ENCODE peak calls at places on chromosome 1, in ten cellular contexts. H, C, F, U, D, O, V, E, G and Q are unnamed samples.

GRCh38 chr1:63135174-63135512 is 187.2 kb upstream of the FOXD3 start:
- DNase-seq in H (no peak), C (no peak), F (no peak), U (no peak), D (no peak), O (no peak), V (no peak), E (no peak), G (no peak), Q (no peak)

GRCh38 chr1:86517336-86517735 is 29.5 kb upstream of the CLCA4 start:
- DNase-seq in H (no peak), C (no peak), F (no peak), U (peak), D (no peak), O (no peak), V (no peak), E (no peak), G (no peak), Q (no peak)

GRCh38 chr1:228295981-228296380 is 88.1 kb downstream of the OBSCN start:
- DNase-seq in H (no peak), C (no peak), F (no peak), U (no peak), D (no peak), O (no peak), V (no peak), E (no peak), G (no peak), Q (no peak)

GRCh38 chr1:109446236-109446635 is 20.0 kb upstream of the PSMA5 start:
- DNase-seq in H (no peak), C (no peak), F (no peak), U (no peak), D (no peak), O (peak), V (no peak), E (no peak), G (no peak), Q (no peak)

GRCh38 chr1:227789042-227789880 is 26.2 kb upstream of the PRSS38 start:
- DNase-seq in H (peak), C (no peak), F (peak), U (no peak), D (no peak), O (no peak), V (no peak), E (no peak), G (no peak), Q (no peak)

GRCh38 chr1:39214998-39215873 is 10.7 kb downstream of the MACF1 start:
- DNase-seq in H (no peak), C (peak), F (no peak), U (no peak), D (no peak), O (no peak), V (peak), E (no peak), G (no peak), Q (no peak)

GRCh38 chr1:54352755-54353154 is 53.4 kb downstream of the SSBP3 start:
- DNase-seq in H (no peak), C (no peak), F (no peak), U (no peak), D (peak), O (no peak), V (no peak), E (no peak), G (no peak), Q (no peak)

GRCh38 chr1:176466514-176466913 is 3.5 kb downstream of the PAPPA2 start:
- DNase-seq in H (peak), C (no peak), F (peak), U (peak), D (no peak), O (no peak), V (no peak), E (peak), G (no peak), Q (no peak)

GRCh38 chr1:226809785-226810571 is 60.4 kb upstream of the PSEN2 start:
- DNase-seq in H (no peak), C (no peak), F (no peak), U (no peak), D (no peak), O (no peak), V (no peak), E (no peak), G (no peak), Q (no peak)

GRCh38 chr1:39639333-39640130 is at the start of gene HEYL:
- DNase-seq in H (peak), C (peak), F (no peak), U (peak), D (peak), O (no peak), V (no peak), E (peak), G (peak), Q (no peak)

GRCh38 chr1:109931189-109931672 is 20.6 kb downstream of the CSF1 start:
- DNase-seq in H (peak), C (no peak), F (no peak), U (peak), D (peak), O (no peak), V (no peak), E (no peak), G (no peak), Q (no peak)

GRCh38 chr1:84726593-84727275 is 36.5 kb upstream of the SSX2IP start:
- DNase-seq in H (no peak), C (no peak), F (no peak), U (no peak), D (no peak), O (no peak), V (no peak), E (no peak), G (no peak), Q (no peak)

GRCh38 chr1:1162597-1163537 is 10.8 kb upstream of the TTLL10 start:
- DNase-seq in H (peak), C (no peak), F (no peak), U (peak), D (no peak), O (no peak), V (no peak), E (peak), G (no peak), Q (no peak)

GRCh38 chr1:33036051-33036525 is 595 bp downstream of the AK2 start:
- DNase-seq in H (no peak), C (no peak), F (peak), U (peak), D (no peak), O (no peak), V (no peak), E (no peak), G (no peak), Q (no peak)

GRCh38 chr1:147676306-147677085 is 6.2 kb upstream of the ACP6 start:
- DNase-seq in H (peak), C (no peak), F (no peak), U (peak), D (no peak), O (no peak), V (no peak), E (no peak), G (no peak), Q (no peak)

GRCh38 chr1:19759740-19760089 is 40.0 kb downstream of the TMCO4 start:
- DNase-seq in H (no peak), C (no peak), F (no peak), U (no peak), D (no peak), O (no peak), V (no peak), E (no peak), G (no peak), Q (no peak)

GRCh38 chr1:164688791-164689190 is 129.8 kb downstream of the PBX1 start:
- DNase-seq in H (no peak), C (no peak), F (peak), U (no peak), D (no peak), O (no peak), V (no peak), E (no peak), G (no peak), Q (no peak)

GRCh38 chr1:234093741-234094140 is 189.3 kb downstream of the SLC35F3 start:
- DNase-seq in H (no peak), C (no peak), F (no peak), U (no peak), D (peak), O (no peak), V (no peak), E (no peak), G (no peak), Q (no peak)

GRCh38 chr1:234553241-234554156 is 56.5 kb downstream of the IRF2BP2 start:
- DNase-seq in H (no peak), C (no peak), F (no peak), U (peak), D (no peak), O (peak), V (no peak), E (no peak), G (no peak), Q (no peak)

GRCh38 chr1:158652721-158653334 is 33.7 kb downstream of the SPTA1 start:
- DNase-seq in H (no peak), C (no peak), F (no peak), U (no peak), D (no peak), O (no peak), V (no peak), E (no peak), G (no peak), Q (no peak)

GRCh38 chr1:204706838-204707509 is 21.4 kb upstream of the LRRN2 start:
- DNase-seq in H (peak), C (no peak), F (peak), U (no peak), D (no peak), O (no peak), V (no peak), E (no peak), G (no peak), Q (no peak)

GRCh38 chr1:111864862-111865261 is 109.2 kb downstream of the DDX20 start:
- DNase-seq in H (no peak), C (no peak), F (no peak), U (peak), D (no peak), O (no peak), V (no peak), E (no peak), G (no peak), Q (no peak)

GRCh38 chr1:212471891-212472675 is 39.4 kb downstream of the NENF start:
- DNase-seq in H (no peak), C (no peak), F (no peak), U (no peak), D (no peak), O (no peak), V (no peak), E (no peak), G (no peak), Q (no peak)

GRCh38 chr1:227793948-227794812 is 21.3 kb upstream of the PRSS38 start:
- DNase-seq in H (peak), C (no peak), F (no peak), U (peak), D (no peak), O (peak), V (no peak), E (no peak), G (no peak), Q (no peak)

GRCh38 chr1:234776256-234776874 is 166.4 kb upstream of the IRF2BP2 start:
- DNase-seq in H (no peak), C (no peak), F (no peak), U (no peak), D (no peak), O (no peak), V (no peak), E (no peak), G (no peak), Q (no peak)

GRCh38 chr1:156045070-156045469 is 8.5 kb downstream of the UBQLN4 start:
- DNase-seq in H (no peak), C (no peak), F (no peak), U (no peak), D (no peak), O (no peak), V (no peak), E (no peak), G (no peak), Q (no peak)